ENCODE peak calls at places on chromosomes 4 and X, in nine cellular contexts. W is thyroid gland, U is fibroblast of pulmonary artery, V is right lobe of liver, J is RWPE1, F is psoas muscle, G is astrocyte of the spinal cord, D is natural killer cell, Q is neural crest cell. K is an unnamed sample.

GRCh38 chrX:1178580-1179057 is 33.8 kb downstream of the CRLF2 start:
- DNase-seq in W (no peak), U (peak; percentile 1), V (peak; percentile 21), J (peak; percentile 40), F (no peak), G (no peak), D (no peak), Q (no peak), K (no peak)

GRCh38 chr4:146582864-146583263 is 55.8 kb upstream of the POU4F2 start:
- DNase-seq in W (no peak), U (peak; percentile 5), V (no peak), J (no peak), F (no peak), G (no peak), D (no peak), Q (no peak), K (peak; percentile 4)

GRCh38 chr4:150264595-150265141 is 186.4 kb downstream of the DCLK2 start:
- DNase-seq in W (no peak), U (no peak), V (no peak), J (no peak), F (no peak), G (no peak), D (no peak), Q (no peak), K (no peak)

GRCh38 chrX:67939270-67939669 is 395.4 kb downstream of the AR start:
- DNase-seq in W (no peak), U (no peak), V (no peak), J (no peak), F (no peak), G (no peak), D (no peak), Q (no peak), K (no peak)

GRCh38 chr4:65502151-65502691 is 168.1 kb downstream of the EPHA5 start:
- DNase-seq in W (no peak), U (peak; percentile 62), V (no peak), J (no peak), F (no peak), G (peak; percentile 84), D (no peak), Q (no peak), K (no peak)

GRCh38 chrX:50827996-50828395 is 14.0 kb upstream of the SHROOM4 start:
- DNase-seq in W (no peak), U (no peak), V (no peak), J (peak; percentile 63), F (no peak), G (peak; percentile 50), D (no peak), Q (no peak), K (no peak)

GRCh38 chr4:78336093-78336943 is 215.3 kb upstream of the ANXA3 start:
- DNase-seq in W (no peak), U (peak; percentile 63), V (no peak), J (no peak), F (no peak), G (peak; percentile 17), D (no peak), Q (no peak), K (no peak)

GRCh38 chr4:147837435-147837834 is 105.5 kb downstream of the ARHGAP10 start:
- DNase-seq in W (no peak), U (no peak), V (no peak), J (no peak), F (no peak), G (no peak), D (no peak), Q (no peak), K (no peak)

GRCh38 chr4:168859888-168860694 is 150.0 kb downstream of the CBR4 start:
- DNase-seq in W (peak; percentile 61), U (no peak), V (no peak), J (no peak), F (no peak), G (no peak), D (no peak), Q (no peak), K (no peak)

GRCh38 chr4:112908511-112908910 is 140.9 kb upstream of the ANK2 start:
- DNase-seq in W (no peak), U (no peak), V (no peak), J (no peak), F (no peak), G (peak; percentile 54), D (no peak), Q (no peak), K (no peak)

GRCh38 chrX:71181558-71181909 is 36.9 kb downstream of the NLGN3 start:
- DNase-seq in W (peak; percentile 2), U (no peak), V (no peak), J (no peak), F (no peak), G (no peak), D (peak; percentile 16), Q (no peak), K (peak; percentile 9)

GRCh38 chrX:131728295-131729145 is 184.6 kb downstream of the OR13H1 start:
- DNase-seq in W (no peak), U (no peak), V (no peak), J (no peak), F (peak; percentile 74), G (peak; percentile 89), D (no peak), Q (no peak), K (no peak)

GRCh38 chr4:5890063-5890727 is 2.7 kb downstream of the CRMP1 start:
- DNase-seq in W (no peak), U (no peak), V (no peak), J (no peak), F (no peak), G (peak; percentile 18), D (no peak), Q (peak; percentile 79), K (peak; percentile 71)

GRCh38 chrX:11135483-11136185 is 24.5 kb downstream of the HCCS start:
- DNase-seq in W (no peak), U (peak; percentile 17), V (no peak), J (no peak), F (no peak), G (no peak), D (no peak), Q (no peak), K (no peak)

GRCh38 chr4:143555676-143556075 is 42.2 kb downstream of the SMARCA5 start:
- DNase-seq in W (no peak), U (no peak), V (no peak), J (no peak), F (no peak), G (no peak), D (no peak), Q (no peak), K (no peak)

GRCh38 chr4:25552580-25553271 is 102.9 kb upstream of the SLC34A2 start:
- DNase-seq in W (peak; percentile 92), U (no peak), V (no peak), J (no peak), F (no peak), G (no peak), D (no peak), Q (no peak), K (no peak)

GRCh38 chr4:178086324-178086723 is 644.1 kb upstream of the AGA start:
- DNase-seq in W (no peak), U (no peak), V (no peak), J (no peak), F (no peak), G (no peak), D (no peak), Q (no peak), K (peak; percentile 18)

GRCh38 chr4:3613980-3614730 is 81.9 kb upstream of the LRPAP1 start:
- DNase-seq in W (peak; percentile 90), U (no peak), V (no peak), J (peak; percentile 2), F (no peak), G (no peak), D (no peak), Q (no peak), K (no peak)

GRCh38 chr4:182745268-182745667 is 171.9 kb downstream of the DCTD start:
- DNase-seq in W (no peak), U (no peak), V (no peak), J (peak; percentile 38), F (no peak), G (no peak), D (no peak), Q (no peak), K (no peak)

GRCh38 chr4:8913858-8914460 is 42.3 kb upstream of the HMX1 start:
- DNase-seq in W (no peak), U (no peak), V (peak; percentile 20), J (no peak), F (no peak), G (no peak), D (peak; percentile 10), Q (no peak), K (no peak)

GRCh38 chr4:115852767-115853091 is 739.3 kb upstream of the NDST4 start:
- DNase-seq in W (no peak), U (no peak), V (no peak), J (no peak), F (no peak), G (no peak), D (no peak), Q (no peak), K (no peak)

GRCh38 chr4:115850799-115851509 is 737.5 kb upstream of the NDST4 start:
- DNase-seq in W (no peak), U (no peak), V (no peak), J (no peak), F (no peak), G (no peak), D (no peak), Q (no peak), K (no peak)

GRCh38 chr4:115851918-115852766 is 738.7 kb upstream of the NDST4 start:
- DNase-seq in W (peak; percentile 28), U (peak; percentile 2), V (peak; percentile 63), J (peak; percentile 21), F (no peak), G (peak; percentile 58), D (no peak), Q (peak; percentile 57), K (peak; percentile 67)
- TF ChIP-seq CTCF in W (no peak), U (peak; percentile 1), V (peak; percentile 62), J (peak; percentile 32), F (no peak), G (peak; percentile 64), D (no peak), Q (peak; percentile 77), K (peak; percentile 62)

GRCh38 chr4:42654606-42655005 is 2.3 kb downstream of the ATP8A1 start:
- DNase-seq in W (peak; percentile 40), U (peak; percentile 62), V (no peak), J (peak; percentile 70), F (no peak), G (peak; percentile 79), D (no peak), Q (no peak), K (no peak)
- TF ChIP-seq CTCF in W (no peak), U (no peak), V (no peak), J (no peak), F (no peak), G (no peak), D (no peak), Q (no peak), K (no peak)

GRCh38 chrX:30215357-30215843 is at the start of gene MAGEB2:
- DNase-seq in W (no peak), U (no peak), V (no peak), J (no peak), F (no peak), G (no peak), D (no peak), Q (no peak), K (no peak)
- TF ChIP-seq CTCF in W (no peak), U (no peak), V (no peak), J (no peak), F (no peak), G (no peak), D (no peak), Q (no peak), K (no peak)

DNA sequence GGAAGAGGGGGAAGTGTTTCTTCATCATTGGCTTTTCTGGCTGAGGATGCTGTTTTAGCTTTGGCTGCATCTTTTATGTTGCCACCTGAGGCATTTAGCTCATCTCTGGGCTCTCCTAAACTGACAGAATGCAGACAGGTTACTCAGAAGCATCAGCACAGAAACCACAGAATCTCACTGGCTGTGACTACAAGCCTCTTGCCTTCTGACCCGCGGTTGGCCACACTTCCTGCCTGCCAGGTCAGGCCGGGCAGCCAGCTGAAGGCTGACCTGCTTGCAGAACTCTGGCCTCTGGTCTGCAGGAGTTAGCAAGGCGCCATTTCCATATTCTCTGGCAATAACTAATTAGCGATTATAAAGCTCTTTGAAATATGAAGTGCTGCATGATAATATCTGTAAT is 366.5 kb downstream of the MID1IP1 start:
- DNase-seq in W (no peak), U (no peak), V (no peak), J (no peak), F (no peak), G (no peak), D (no peak), Q (no peak), K (no peak)
- TF ChIP-seq CTCF in W (no peak), U (no peak), V (no peak), J (no peak), F (no peak), G (no peak), D (no peak), Q (no peak), K (no peak)

K was measured in endothelial cell.